ENCODE peak calls at places on chromosome 9, in eight cellular contexts. R is IMR-90, L is PC-3, C is HepG2, Y is fibroblast of lung, H is HCT116, J is K562, W is GM23248. Z is an unnamed sample. For H4K20me1, the result is how much of the 10 kb centered on the place peaks cover.

GRCh38 chr9:14031761-14032279 is 282.1 kb downstream of the NFIB start:
- DNase-seq in R (no peak), L (no peak), C (no peak), Y (peak), H (no peak), J (no peak), W (no peak), Z (no peak)

GRCh38 chr9:31137151-31137849 is 1247.1 kb upstream of the ACO1 start:
- DNase-seq in R (peak), L (peak), C (peak), Y (peak), H (peak), J (no peak), W (peak), Z (peak)

GRCh38 chr9:87292449-87293191 is 205.0 kb upstream of the DAPK1 start:
- DNase-seq in R (peak), L (no peak), C (no peak), Y (peak), H (no peak), J (no peak), W (peak), Z (no peak)

GRCh38 chr9:137492464-137493162 is 33.5 kb upstream of the NSMF start:
- DNase-seq in R (no peak), L (peak), C (no peak), Y (no peak), H (peak), J (peak), W (peak), Z (no peak)

GRCh38 chr9:93591706-93592388 is 15.5 kb downstream of the PHF2 start:
- DNase-seq in R (no peak), L (no peak), C (no peak), Y (no peak), H (no peak), J (no peak), W (no peak), Z (no peak)

GRCh38 chr9:7226007-7226670 is 468.4 kb downstream of the KDM4C start:
- DNase-seq in R (no peak), L (no peak), C (no peak), Y (no peak), H (no peak), J (no peak), W (no peak), Z (no peak)

GRCh38 chr9:13568851-13569618 is 289.5 kb upstream of the MPDZ start:
- DNase-seq in R (no peak), L (no peak), C (no peak), Y (peak), H (no peak), J (no peak), W (no peak), Z (no peak)

GRCh38 chr9:26210338-26210851 is 532.2 kb upstream of the TUSC1 start:
- DNase-seq in R (peak), L (no peak), C (no peak), Y (peak), H (no peak), J (no peak), W (peak), Z (no peak)

GRCh38 chr9:33473216-33473615 is 508 bp downstream of the NOL6 start:
- DNase-seq in R (no peak), L (no peak), C (no peak), Y (no peak), H (no peak), J (no peak), W (peak), Z (no peak)

GRCh38 chr9:138114501-138115245 is 237.1 kb downstream of the CACNA1B start:
- DNase-seq in R (no peak), L (no peak), C (no peak), Y (no peak), H (no peak), J (no peak), W (no peak), Z (no peak)

GRCh38 chr9:93100265-93100636 is 4.2 kb downstream of the CARD19 start:
- DNase-seq in R (no peak), L (no peak), C (no peak), Y (no peak), H (no peak), J (no peak), W (no peak), Z (no peak)

GRCh38 chr9:131511880-131512279 is 9.2 kb downstream of the POMT1 start:
- DNase-seq in R (no peak), L (no peak), C (no peak), Y (no peak), H (no peak), J (no peak), W (no peak), Z (no peak)
- H3K9ac ChIP-seq in R (no peak), L (no peak), C (no peak), Y (no peak), H (no peak), J (peak), W (no peak), Z (no peak)

GRCh38 chr9:121192959-121193645 is 8.6 kb downstream of the RAB14 start:
- DNase-seq in R (peak), L (no peak), C (no peak), Y (no peak), H (no peak), J (no peak), W (peak), Z (no peak)
- H4K20me1 ChIP-seq in R (half or more), L (half or more), C (under half), Y (under half), H (under half), J (under half), W (half or more), Z (under half)

DNA sequence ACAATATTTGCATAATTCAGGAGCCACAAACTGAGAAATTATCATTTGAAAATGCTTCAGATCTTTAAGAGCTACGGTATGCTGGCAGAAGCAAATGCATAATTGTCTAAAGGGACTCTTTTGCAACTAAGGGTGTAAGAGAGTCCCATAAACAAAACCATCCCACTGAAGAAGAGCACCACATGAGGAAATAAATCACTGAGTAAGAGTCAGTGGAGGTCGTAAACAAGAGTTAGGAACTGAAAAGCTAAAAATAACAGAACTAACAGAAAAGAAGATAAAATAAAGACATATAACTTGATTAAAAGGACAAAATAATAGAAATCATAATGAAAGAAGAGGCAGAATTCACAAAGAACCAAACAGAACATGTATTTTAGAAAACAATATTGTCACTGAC is 3.5 kb upstream of the SMC2 start:
- DNase-seq in R (no peak), L (no peak), C (no peak), Y (no peak), H (no peak), J (no peak), W (no peak), Z (no peak)
- H3K9ac ChIP-seq in R (no peak), L (no peak), C (no peak), Y (no peak), H (no peak), J (no peak), W (no peak), Z (no peak)

DNA sequence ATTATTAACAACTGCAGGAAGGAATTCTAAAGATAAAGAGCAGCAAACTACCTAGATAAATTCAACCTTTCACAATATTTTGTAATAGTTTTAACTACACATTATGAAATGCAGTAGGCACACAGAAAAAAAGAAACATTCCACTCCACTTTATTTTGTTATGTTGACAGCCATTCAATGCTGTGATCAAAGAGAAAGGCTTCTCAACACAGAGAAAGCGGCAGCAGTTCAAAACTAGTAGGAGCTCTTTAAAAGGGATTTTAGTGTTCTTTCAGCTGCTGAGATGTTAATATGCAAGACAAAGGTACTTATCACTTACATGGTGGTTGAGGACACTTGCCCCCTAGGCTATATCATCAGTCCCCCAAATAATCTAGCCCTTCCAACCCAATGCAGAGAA is 11.6 kb downstream of the CEMIP2 start:
- DNase-seq in R (no peak), L (no peak), C (peak), Y (no peak), H (no peak), J (no peak), W (no peak), Z (no peak)
- H4K20me1 ChIP-seq in R (under half), L (under half), C (under half), Y (under half), H (under half), J (under half), W (under half), Z (under half)

DNA sequence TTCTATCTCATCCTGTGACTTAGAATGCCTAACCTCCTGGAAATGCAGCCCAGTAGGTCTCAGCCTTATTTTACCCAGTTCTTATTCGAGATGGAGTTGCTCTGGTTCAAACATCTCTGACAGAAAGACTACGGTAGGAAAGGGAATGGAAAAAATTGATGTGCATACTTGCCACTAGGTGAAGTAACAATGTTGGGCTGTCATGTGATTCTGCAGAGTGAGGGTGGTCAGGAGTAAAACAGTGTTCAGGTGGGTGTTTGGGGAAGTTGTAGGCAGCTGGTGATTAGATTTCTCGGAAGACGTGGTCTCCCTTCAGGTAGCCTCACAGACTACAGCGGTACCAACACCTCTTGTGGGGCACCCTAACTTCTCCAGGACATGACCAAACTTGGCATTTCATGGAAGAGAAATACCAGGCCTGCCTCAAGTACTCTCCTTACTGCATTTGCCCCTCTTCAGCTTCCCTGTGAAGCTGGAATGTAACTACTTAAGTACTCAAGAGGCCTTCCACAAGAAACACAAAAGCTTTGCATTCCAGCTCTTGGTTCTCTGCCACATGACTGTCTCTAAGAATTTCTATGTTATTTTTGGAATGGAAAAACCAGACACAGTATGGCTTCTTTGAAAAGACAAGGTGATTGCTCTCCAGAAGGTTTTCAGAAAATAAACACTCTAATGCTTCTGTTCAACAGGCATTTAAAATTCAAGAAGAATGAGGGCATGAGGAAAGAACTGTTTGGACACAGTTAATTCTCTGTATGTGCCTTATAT is 17.4 kb upstream of the ENTREP1 start:
- DNase-seq in R (peak), L (no peak), C (no peak), Y (peak), H (no peak), J (no peak), W (peak), Z (no peak)
- H3K9ac ChIP-seq in R (no peak), L (no peak), C (no peak), Y (no peak), H (no peak), J (no peak), W (no peak), Z (no peak)

GRCh38 chr9:132311978-132312377 is 42.8 kb downstream of the SETX start:
- DNase-seq in R (peak), L (no peak), C (no peak), Y (no peak), H (no peak), J (no peak), W (no peak), Z (no peak)
- H4K20me1 ChIP-seq in R (under half), L (under half), C (under half), Y (under half), H (under half), J (under half), W (under half), Z (under half)

GRCh38 chr9:114156658-114157421 is 1.5 kb downstream of the COL27A1 start:
- DNase-seq in R (peak), L (no peak), C (no peak), Y (peak), H (no peak), J (no peak), W (peak), Z (no peak)

GRCh38 chr9:114157516-114158176 is 2.3 kb downstream of the COL27A1 start:
- DNase-seq in R (peak), L (no peak), C (no peak), Y (peak), H (no peak), J (no peak), W (peak), Z (no peak)

GRCh38 chr9:114155967-114156294 is 594 bp downstream of the COL27A1 start:
- DNase-seq in R (no peak), L (no peak), C (no peak), Y (no peak), H (no peak), J (no peak), W (peak), Z (no peak)

GRCh38 chr9:114155263-114155966 is at the start of gene COL27A1:
- DNase-seq in R (peak), L (peak), C (peak), Y (peak), H (peak), J (peak), W (peak), Z (no peak)

GRCh38 chr9:114156311-114156657 is 947 bp downstream of the COL27A1 start:
- DNase-seq in R (no peak), L (no peak), C (no peak), Y (no peak), H (no peak), J (no peak), W (peak), Z (no peak)
- H3K9ac ChIP-seq in R (peak), L (no peak), C (peak), Y (peak), H (peak), J (no peak), W (peak), Z (peak)

Z was measured in keratinocyte.